ENCODE peak calls at places on chromosomes 5 and 9, in six cellular contexts. Q, S, J, D, T and F are unnamed samples.

GRCh38 chr9:110575952-110576351 is 3.6 kb downstream of the SVEP1 start:
- DNase-seq in Q (no peak), S (no peak), J (no peak), D (no peak), T (no peak), F (no peak)

GRCh38 chr5:178312900-178313299 is 80.3 kb upstream of the PHYKPL start:
- DNase-seq in Q (no peak), S (no peak), J (no peak), D (no peak), T (no peak), F (peak; percentile 28)

GRCh38 chr5:174699131-174699530 is 25.3 kb upstream of the MSX2 start:
- DNase-seq in Q (peak; percentile 16), S (no peak), J (no peak), D (no peak), T (no peak), F (no peak)

GRCh38 chr5:140228364-140228837 is 53.4 kb downstream of the CYSTM1 start:
- DNase-seq in Q (no peak), S (no peak), J (no peak), D (no peak), T (no peak), F (no peak)

GRCh38 chr9:127567898-127568617 is 44.0 kb upstream of the STXBP1 start:
- DNase-seq in Q (no peak), S (no peak), J (peak; percentile 87), D (peak; percentile 65), T (no peak), F (no peak)

GRCh38 chr5:138240690-138241385 is 27.7 kb upstream of the CDC23 start:
- DNase-seq in Q (no peak), S (no peak), J (no peak), D (no peak), T (no peak), F (no peak)

GRCh38 chr9:111527347-111527746 is 2.4 kb downstream of the ZNF483 start:
- DNase-seq in Q (no peak), S (no peak), J (no peak), D (no peak), T (no peak), F (no peak)

GRCh38 chr5:57680686-57681085 is 198.1 kb upstream of the ACTBL2 start:
- DNase-seq in Q (no peak), S (no peak), J (no peak), D (no peak), T (no peak), F (no peak)

GRCh38 chr5:5140051-5141010 is at the start of gene ADAMTS16:
- DNase-seq in Q (no peak), S (no peak), J (peak; percentile 85), D (peak; percentile 48), T (no peak), F (no peak)

GRCh38 chr5:1729641-1730486 is 69.8 kb downstream of the MRPL36 start:
- DNase-seq in Q (peak; percentile 66), S (no peak), J (peak; percentile 79), D (no peak), T (no peak), F (peak; percentile 38)

GRCh38 chr9:135280666-135281065 is 193.2 kb downstream of the OLFM1 start:
- DNase-seq in Q (no peak), S (no peak), J (no peak), D (no peak), T (no peak), F (no peak)

GRCh38 chr9:135282001-135282731 is 194.7 kb downstream of the OLFM1 start:
- DNase-seq in Q (no peak), S (peak; percentile 24), J (peak; percentile 91), D (peak; percentile 45), T (no peak), F (peak; percentile 68)

GRCh38 chr9:135281151-135281550 is 193.7 kb downstream of the OLFM1 start:
- DNase-seq in Q (no peak), S (no peak), J (no peak), D (no peak), T (no peak), F (no peak)

GRCh38 chr9:135282808-135283207 is 195.3 kb downstream of the OLFM1 start:
- DNase-seq in Q (no peak), S (no peak), J (no peak), D (no peak), T (no peak), F (no peak)

DNA sequence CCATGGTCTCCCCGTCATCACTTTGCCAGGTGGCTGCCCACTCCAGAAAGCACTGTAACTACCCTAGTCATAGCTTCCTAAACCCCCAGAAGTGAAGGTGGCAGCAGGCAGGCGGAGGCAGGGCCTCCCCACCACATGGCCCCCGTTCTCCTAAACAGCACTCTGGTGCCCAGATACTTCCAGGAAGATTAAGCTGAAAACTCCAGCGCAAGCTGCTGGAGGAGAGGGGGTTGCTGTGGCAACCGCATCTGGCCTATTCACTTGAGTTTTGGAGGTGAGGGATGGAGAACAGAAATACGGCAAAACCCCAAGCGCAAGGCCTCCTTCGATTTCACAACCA is 194.2 kb downstream of the OLFM1 start:
- DNase-seq in Q (no peak), S (no peak), J (no peak), D (no peak), T (no peak), F (no peak)
- H3K27ac ChIP-seq in Q (no peak overlapping the region), S (no peak overlapping the region), J (no peak overlapping the region), D (no peak overlapping the region), T (no peak overlapping the region), F (peak overlapping the region; percentile 68)

GRCh38 chr9:95483431-95483830 is 33.3 kb downstream of the PTCH1 start:
- DNase-seq in Q (no peak), S (no peak), J (no peak), D (no peak), T (no peak), F (no peak)
- H3K27ac ChIP-seq in Q (no peak overlapping the region), S (no peak overlapping the region), J (no peak overlapping the region), D (no peak overlapping the region), T (no peak overlapping the region), F (no peak overlapping the region)

DNA sequence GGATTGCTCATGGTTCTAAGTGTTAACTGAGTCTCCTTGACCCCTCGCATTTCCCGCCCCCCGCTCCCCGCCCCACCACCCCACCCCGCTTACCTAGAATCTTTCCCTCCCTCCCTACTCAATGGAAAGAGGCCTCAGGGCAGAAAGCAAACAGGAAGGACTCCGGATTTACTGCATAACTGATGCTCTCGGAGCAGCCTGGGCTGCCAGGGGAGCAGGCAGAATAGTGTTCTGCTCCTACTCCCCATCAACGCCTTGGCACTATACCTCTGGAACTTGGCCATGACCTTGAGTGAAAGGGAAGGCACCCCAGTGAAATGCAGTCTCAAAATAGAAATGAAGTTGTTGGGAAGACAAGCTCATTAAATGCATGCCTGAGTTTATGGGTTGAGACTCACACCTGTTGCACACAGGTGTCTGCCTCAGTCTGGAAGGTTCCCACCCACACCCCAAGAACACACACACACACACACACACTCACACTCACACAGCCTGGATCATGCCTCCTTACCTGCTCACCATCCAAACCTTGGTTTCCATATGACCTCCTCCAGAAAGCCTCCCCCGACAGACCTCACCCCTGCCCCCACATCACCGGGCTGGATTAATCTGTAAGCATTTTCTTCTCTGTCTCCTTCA is 59.7 kb downstream of the NEURL1B start:
- DNase-seq in Q (no peak), S (no peak), J (no peak), D (peak; percentile 71), T (no peak), F (no peak)
- H3K27ac ChIP-seq in Q (no peak overlapping the region), S (no peak overlapping the region), J (peak overlapping the region; percentile 46), D (peak overlapping the region; percentile 75), T (no peak overlapping the region), F (no peak overlapping the region)

GRCh38 chr5:134444941-134445471 is 33.3 kb upstream of the CDKN2AIPNL start:
- DNase-seq in Q (no peak), S (no peak), J (no peak), D (no peak), T (no peak), F (no peak)

GRCh38 chr5:134447815-134448520 is 36.3 kb upstream of the CDKN2AIPNL start:
- DNase-seq in Q (no peak), S (no peak), J (no peak), D (no peak), T (no peak), F (no peak)

GRCh38 chr5:134449167-134449566 is 37.5 kb upstream of the CDKN2AIPNL start:
- DNase-seq in Q (no peak), S (no peak), J (no peak), D (no peak), T (no peak), F (no peak)

GRCh38 chr5:134446938-134447337 is 35.3 kb upstream of the CDKN2AIPNL start:
- DNase-seq in Q (no peak), S (peak; percentile 54), J (no peak), D (peak; percentile 76), T (no peak), F (no peak)

DNA sequence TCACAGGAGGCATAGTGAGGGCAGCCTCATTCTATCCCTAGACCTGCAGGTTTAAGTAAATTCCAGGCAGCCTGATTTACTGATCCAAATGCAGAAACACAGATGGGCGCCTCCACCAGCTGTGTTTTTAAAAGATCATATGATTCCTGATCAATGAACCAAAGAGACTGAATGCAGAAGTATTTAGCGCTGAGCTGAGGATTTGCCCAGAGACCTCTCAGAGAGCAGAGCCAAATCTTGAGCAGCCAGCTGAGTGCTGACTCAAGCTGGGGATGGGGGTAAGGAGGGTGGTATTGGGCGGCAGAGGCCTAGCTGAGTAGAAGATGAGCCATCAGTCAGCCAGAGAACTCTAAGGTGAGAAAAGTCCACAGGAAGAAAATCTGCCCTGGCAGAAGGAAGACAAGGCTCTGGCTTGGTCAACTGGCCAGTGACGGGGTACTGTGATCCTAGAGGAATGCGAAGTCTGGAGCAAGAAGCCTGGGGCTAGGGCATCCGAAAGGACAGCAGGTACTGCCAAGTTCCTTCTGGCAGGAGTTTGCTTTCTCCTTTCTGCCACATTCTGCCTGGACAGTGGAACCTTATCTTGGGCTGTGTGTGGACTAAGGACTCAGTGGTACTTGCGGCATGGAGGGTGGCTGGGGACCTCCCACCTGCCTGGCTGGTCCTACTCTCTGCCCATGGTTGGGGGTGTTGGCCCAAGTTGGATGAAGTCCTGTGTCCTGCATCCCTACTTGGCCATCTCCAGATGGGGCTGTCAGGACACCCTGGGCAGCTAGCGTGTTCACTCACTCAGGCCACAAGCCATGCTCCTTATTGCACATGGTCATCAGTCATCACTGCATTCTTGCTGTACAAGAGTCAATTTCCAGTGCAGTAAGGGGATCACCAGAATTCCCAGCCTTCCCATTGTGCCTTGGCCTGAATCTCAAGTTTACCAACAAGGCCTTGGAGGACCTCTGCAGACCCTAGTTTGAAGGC is 34.4 kb upstream of the CDKN2AIPNL start:
- DNase-seq in Q (no peak), S (no peak), J (no peak), D (no peak), T (no peak), F (no peak)
- H3K27ac ChIP-seq in Q (no peak overlapping the region), S (no peak overlapping the region), J (no peak overlapping the region), D (peak overlapping the region; percentile 91), T (no peak overlapping the region), F (no peak overlapping the region)

GRCh38 chr5:154367101-154367500 is 78.7 kb upstream of the SAP30L start:
- DNase-seq in Q (no peak), S (no peak), J (no peak), D (no peak), T (no peak), F (no peak)
- H3K27ac ChIP-seq in Q (peak overlapping the region; percentile 71), S (no peak overlapping the region), J (peak overlapping the region; percentile 19), D (peak overlapping the region; percentile 71), T (no peak overlapping the region), F (no peak overlapping the region)

GRCh38 chr5:50856720-50857119 is 190.3 kb downstream of the PARP8 start:
- DNase-seq in Q (no peak), S (peak; percentile 85), J (no peak), D (no peak), T (peak; percentile 3), F (no peak)
- H3K27ac ChIP-seq in Q (no peak overlapping the region), S (peak overlapping the region; percentile 74), J (no peak overlapping the region), D (no peak overlapping the region), T (no peak overlapping the region), F (no peak overlapping the region)